ENCODE peak calls at places on chromosome 15, in nine cellular contexts. S, O, I, J, L, M, Y, N and D are unnamed samples.

GRCh38 chr15:38252481-38253311 is at the start of gene SPRED1:
- DNase-seq in M (peak), J (peak), L (no peak), I (peak), N (no peak), Y (peak), S (no peak), O (peak), D (peak)

GRCh38 chr15:101641134-101641764 is 10.9 kb downstream of the TM2D3 start:
- DNase-seq in I (peak), Y (peak), S (no peak), L (peak), O (peak), N (peak), J (peak), M (peak), D (peak)

GRCh38 chr15:46644493-46645481 is 1010.0 kb downstream of the SQOR start:
- DNase-seq in L (no peak), N (no peak), S (no peak), O (no peak), M (no peak), J (no peak), I (no peak), Y (no peak), D (no peak)

GRCh38 chr15:48680841-48681240 is 35.3 kb upstream of the FBN1 start:
- DNase-seq in N (peak), J (peak), S (no peak), L (no peak), O (no peak), I (no peak), M (no peak), Y (no peak), D (no peak)

GRCh38 chr15:73841756-73842590 is 31.4 kb upstream of the TBC1D21 start:
- DNase-seq in M (no peak), N (no peak), L (no peak), S (no peak), I (no peak), Y (no peak), J (peak), O (no peak), D (no peak)

GRCh38 chr15:98676586-98677270 is 28.4 kb downstream of the IGF1R start:
- DNase-seq in N (no peak), I (no peak), L (no peak), S (no peak), Y (no peak), J (peak), M (no peak), O (no peak), D (no peak)

GRCh38 chr15:27826902-27827321 is 272.2 kb downstream of the OCA2 start:
- DNase-seq in O (no peak), L (no peak), J (no peak), S (no peak), N (no peak), Y (no peak), M (no peak), I (no peak), D (no peak)

GRCh38 chr15:43514241-43515057 is 3.0 kb upstream of the MAP1A start:
- DNase-seq in S (no peak), I (peak), N (no peak), L (no peak), Y (peak), O (no peak), M (peak), J (peak), D (peak)

GRCh38 chr15:64092075-64092820 is 1.4 kb downstream of the CIAO2A start:
- DNase-seq in Y (no peak), O (no peak), I (peak), M (no peak), N (no peak), S (no peak), L (no peak), J (peak), D (no peak)

GRCh38 chr15:58460872-58461271 is 29.1 kb downstream of the LIPC start:
- DNase-seq in M (no peak), S (no peak), N (no peak), O (no peak), L (no peak), Y (no peak), I (no peak), J (no peak), D (no peak)

GRCh38 chr15:73944161-73945099 is 18.2 kb downstream of the LOXL1 start:
- DNase-seq in Y (no peak), M (no peak), N (no peak), L (no peak), I (no peak), O (no peak), S (no peak), J (no peak), D (peak)